ENCODE peak calls at places on chromosomes 3 and 15, in seven cellular contexts. L is thyroid gland, F is heart right ventricle, K is tibial artery, C is breast epithelium, J is brain microvascular endothelial cell, N is IMR-90. O is an unnamed sample.
A peak's percentile ranks its signal among the peaks of the same experiment; 100 is the strongest.

GRCh38 chr3:191350389-191351090 is 20.2 kb upstream of the UTS2B start:
- DNase-seq in L (no peak), F (no peak), K (no peak), C (no peak), J (no peak), N (peak; percentile 36), O (no peak)

GRCh38 chr15:83092309-83092976 is 15.0 kb upstream of the TM6SF1 start:
- DNase-seq in L (peak; percentile 79), F (peak; percentile 28), K (peak; percentile 72), C (no peak), J (peak; percentile 77), N (peak; percentile 77), O (no peak)

GRCh38 chr3:178384302-178384939 is 151.8 kb upstream of the KCNMB2 start:
- DNase-seq in L (no peak), F (no peak), K (no peak), C (no peak), J (peak; percentile 22), N (no peak), O (no peak)

GRCh38 chr15:35260961-35261360 is 175.9 kb upstream of the NANOGP8 start:
- DNase-seq in L (no peak), F (no peak), K (no peak), C (no peak), J (no peak), N (no peak), O (no peak)

GRCh38 chr3:136644200-136644599 is 108.0 kb downstream of the STAG1 start:
- DNase-seq in L (no peak), F (no peak), K (no peak), C (no peak), J (no peak), N (no peak), O (no peak)

GRCh38 chr15:74832826-74833225 is 6.4 kb downstream of the CPLX3 start:
- DNase-seq in L (no peak), F (no peak), K (no peak), C (no peak), J (no peak), N (no peak), O (no peak)

GRCh38 chr3:29893024-29893554 is 612.2 kb downstream of the RBMS3 start:
- DNase-seq in L (no peak), F (no peak), K (no peak), C (no peak), J (no peak), N (no peak), O (no peak)

GRCh38 chr3:65342084-65342683 is 654.4 kb upstream of the ADAMTS9 start:
- DNase-seq in L (peak; percentile 69), F (peak; percentile 16), K (no peak), C (no peak), J (peak; percentile 31), N (peak; percentile 55), O (no peak)

DNA sequence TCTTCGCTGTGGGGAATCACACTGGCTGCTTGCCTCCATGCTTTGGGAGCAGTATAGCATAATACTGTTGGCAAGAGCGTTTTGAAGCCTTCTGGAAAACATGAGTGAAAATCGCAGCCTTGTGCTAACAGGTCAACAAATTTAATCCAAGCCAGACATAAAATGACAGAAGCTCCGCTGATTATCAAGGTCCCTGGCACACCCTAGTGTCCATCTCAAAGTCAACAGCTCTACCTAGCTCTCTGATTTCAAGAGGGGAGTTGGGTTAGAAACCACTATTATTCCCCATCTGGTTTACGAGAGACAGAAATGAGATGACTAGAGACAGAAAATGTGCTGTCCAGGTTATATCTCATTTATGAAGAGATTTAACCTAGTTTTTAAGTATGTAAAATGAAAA is 73.6 kb upstream of the MDFIC2 start:
- DNase-seq in L (no peak), F (no peak), K (no peak), C (no peak), J (no peak), N (no peak), O (no peak)
- TF ChIP-seq CTCF in L (no peak), F (no peak), K (no peak), C (no peak), J (no peak), N (no peak), O (no peak)

GRCh38 chr3:23760325-23760724 is 45.4 kb upstream of the UBE2E1 start:
- DNase-seq in L (no peak), F (no peak), K (no peak), C (no peak), J (no peak), N (no peak), O (no peak)
- TF ChIP-seq CTCF in L (no peak), F (no peak), K (no peak), C (no peak), J (no peak), N (no peak), O (no peak)

DNA sequence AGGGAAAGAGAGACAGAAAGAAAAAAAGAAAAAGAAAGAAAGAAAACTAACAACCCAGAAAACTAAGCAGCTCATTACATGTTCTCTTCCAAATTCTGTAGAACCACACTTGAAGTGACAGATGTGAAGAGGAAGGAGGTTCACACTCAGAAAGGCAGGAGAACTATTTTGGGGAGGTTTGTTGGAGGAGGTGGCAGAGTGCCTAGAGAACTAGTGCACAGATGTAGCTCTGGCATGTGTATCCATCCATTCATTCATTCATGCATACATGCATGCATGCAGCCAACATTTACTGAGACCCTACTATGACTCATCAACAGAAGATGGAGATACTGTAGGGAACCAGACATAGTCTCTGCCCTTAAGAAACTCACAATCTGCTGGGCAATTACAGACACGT is 116.8 kb downstream of the ERC2 start:
- DNase-seq in L (no peak), F (no peak), K (no peak), C (no peak), J (no peak), N (no peak), O (no peak)
- TF ChIP-seq CTCF in L (no peak), F (no peak), K (no peak), C (no peak), J (no peak), N (no peak), O (no peak)

GRCh38 chr15:80107204-80107603 is 45.6 kb upstream of the FAH start:
- DNase-seq in L (no peak), F (no peak), K (no peak), C (no peak), J (no peak), N (no peak), O (no peak)

GRCh38 chr15:80106051-80106450 is 46.6 kb downstream of the ZFAND6 start:
- DNase-seq in L (no peak), F (no peak), K (no peak), C (no peak), J (no peak), N (peak; percentile 49), O (no peak)

GRCh38 chr15:80107774-80108173 is 45.0 kb upstream of the FAH start:
- DNase-seq in L (peak; percentile 28), F (peak; percentile 20), K (no peak), C (no peak), J (no peak), N (no peak), O (peak; percentile 26)

GRCh38 chr15:80109388-80109787 is 43.4 kb upstream of the FAH start:
- DNase-seq in L (no peak), F (no peak), K (no peak), C (no peak), J (no peak), N (no peak), O (no peak)

GRCh38 chr15:80105193-80105984 is 45.9 kb downstream of the ZFAND6 start:
- DNase-seq in L (no peak), F (no peak), K (no peak), C (no peak), J (no peak), N (peak; percentile 89), O (no peak)
- TF ChIP-seq CTCF in L (no peak), F (no peak), K (no peak), C (no peak), J (no peak), N (no peak), O (no peak)

DNA sequence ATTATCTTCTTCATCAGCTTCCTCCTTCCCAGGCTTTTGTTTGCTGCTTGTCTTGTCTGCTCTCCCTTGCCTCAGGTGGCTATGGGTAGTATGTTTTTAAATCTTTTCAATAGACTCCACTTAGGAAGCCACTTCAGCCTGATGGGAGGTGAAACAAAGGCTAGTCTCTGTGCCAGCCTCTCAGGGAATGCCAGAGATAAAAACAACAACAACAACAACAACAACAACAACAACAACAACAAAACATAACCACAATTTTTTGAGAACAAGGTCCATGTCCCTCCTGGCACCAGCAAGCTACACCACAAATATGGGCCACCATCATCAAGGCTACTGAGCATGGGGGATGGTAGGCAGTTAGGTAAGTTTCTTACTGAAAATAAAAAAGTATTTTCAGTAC is 64.8 kb upstream of the UBP1 start:
- DNase-seq in L (no peak), F (no peak), K (no peak), C (no peak), J (no peak), N (no peak), O (no peak)
- TF ChIP-seq CTCF in L (no peak), F (no peak), K (no peak), C (no peak), J (no peak), N (no peak), O (no peak)

DNA sequence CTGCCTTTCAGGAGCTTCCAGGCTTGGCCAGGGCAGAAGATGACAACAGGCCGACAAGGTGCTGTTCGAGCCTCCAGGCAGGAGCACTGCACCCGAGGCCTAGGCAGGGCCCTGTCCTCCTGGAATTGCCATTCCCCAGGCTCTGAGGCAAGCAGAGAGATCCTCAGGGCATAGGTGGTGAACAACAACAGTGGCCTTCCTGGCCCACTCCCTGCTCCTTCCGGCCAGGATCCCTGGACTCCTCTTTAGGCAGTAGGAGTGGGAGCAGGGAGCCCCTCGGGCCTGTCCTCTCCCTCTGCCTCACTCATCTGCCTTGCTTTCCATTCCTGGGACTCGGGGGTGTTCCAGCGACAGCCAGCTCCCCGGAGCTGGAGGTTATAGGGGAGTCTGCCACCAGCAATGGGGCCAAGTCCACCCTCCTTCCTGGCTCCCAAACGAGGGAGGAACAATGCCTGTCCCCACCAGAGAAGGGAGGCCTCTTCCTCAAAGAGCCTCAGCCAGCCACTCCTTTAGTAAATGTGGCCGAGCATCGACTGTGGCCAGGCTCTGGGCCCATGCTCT is 135.0 kb downstream of the NUP210 start:
- DNase-seq in L (no peak), F (no peak), K (no peak), C (no peak), J (no peak), N (no peak), O (no peak)
- TF ChIP-seq CTCF in L (no peak), F (no peak), K (no peak), C (no peak), J (no peak), N (no peak), O (no peak)

GRCh38 chr3:31701286-31701685 is 168.6 kb downstream of the STT3B start:
- DNase-seq in L (no peak), F (no peak), K (no peak), C (no peak), J (no peak), N (no peak), O (no peak)

GRCh38 chr3:31695280-31696008 is 162.7 kb downstream of the STT3B start:
- DNase-seq in L (no peak), F (no peak), K (no peak), C (no peak), J (no peak), N (no peak), O (no peak)

GRCh38 chr3:31696009-31696297 is 163.2 kb downstream of the STT3B start:
- DNase-seq in L (no peak), F (no peak), K (no peak), C (no peak), J (no peak), N (no peak), O (no peak)

GRCh38 chr3:31696815-31697548 is 164.3 kb downstream of the STT3B start:
- DNase-seq in L (no peak), F (no peak), K (no peak), C (no peak), J (no peak), N (no peak), O (no peak)

GRCh38 chr3:31699309-31699953 is 166.7 kb downstream of the STT3B start:
- DNase-seq in L (no peak), F (no peak), K (no peak), C (no peak), J (peak; percentile 12), N (no peak), O (no peak)
- TF ChIP-seq CTCF in L (no peak), F (no peak), K (no peak), C (no peak), J (no peak), N (no peak), O (no peak)